ENCODE peak calls at places on chromosomes 7 and 10, in four cellular contexts. One of them, this sample, is unnamed.

GRCh38 chr7:142882338-142882678 is 3.2 kb downstream of the TRPV6 start:
- DNase-seq in HepG2: no peak
- DNase-seq in K562: no peak
- DNase-seq in GM12878: no peak
- DNase-seq in this sample: no peak

GRCh38 chr7:148485618-148486017 is 104.9 kb upstream of the C7orf33 start:
- DNase-seq in HepG2: no peak
- DNase-seq in GM12878: no peak
- DNase-seq in K562: no peak
- DNase-seq in this sample: no peak

GRCh38 chr10:12194752-12195271 is 879 bp downstream of the NUDT5 start:
- DNase-seq in GM12878: no peak
- DNase-seq in K562: no peak
- DNase-seq in HepG2: no peak
- DNase-seq in this sample: peak

GRCh38 chr10:79948976-79949722 is at the start of gene SFTPD:
- DNase-seq in K562: no peak
- DNase-seq in GM12878: no peak
- DNase-seq in HepG2: no peak
- DNase-seq in this sample: no peak

GRCh38 chr10:98323221-98324164 is 55.5 kb upstream of the LOXL4 start:
- DNase-seq in GM12878: no peak
- DNase-seq in K562: peak
- DNase-seq in HepG2: peak
- DNase-seq in this sample: no peak

GRCh38 chr10:103613616-103614015 is 120.1 kb downstream of the NEURL1 start:
- DNase-seq in HepG2: no peak
- DNase-seq in K562: no peak
- DNase-seq in GM12878: no peak
- DNase-seq in this sample: no peak

GRCh38 chr7:78207262-78207661 is 408.7 kb downstream of the PHTF2 start:
- DNase-seq in GM12878: no peak
- DNase-seq in K562: no peak
- DNase-seq in HepG2: no peak
- DNase-seq in this sample: no peak

GRCh38 chr7:135914346-135914745 is 62.8 kb downstream of the MTPN start:
- DNase-seq in HepG2: no peak
- DNase-seq in K562: no peak
- DNase-seq in GM12878: no peak
- DNase-seq in this sample: no peak

GRCh38 chr7:74000489-74001149 is 27.4 kb upstream of the ELN start:
- DNase-seq in HepG2: no peak
- DNase-seq in K562: no peak
- DNase-seq in GM12878: no peak
- DNase-seq in this sample: no peak

GRCh38 chr10:114635797-114636550 is 22.1 kb downstream of the ABLIM1 start:
- DNase-seq in HepG2: no peak
- DNase-seq in GM12878: no peak
- DNase-seq in K562: no peak
- DNase-seq in this sample: no peak

GRCh38 chr7:25805027-25805687 is 346.8 kb upstream of the NFE2L3 start:
- DNase-seq in K562: no peak
- DNase-seq in GM12878: no peak
- DNase-seq in HepG2: no peak
- DNase-seq in this sample: no peak

GRCh38 chr10:118958984-118959916 is 70.3 kb upstream of the NANOS1 start:
- DNase-seq in GM12878: no peak
- DNase-seq in HepG2: no peak
- DNase-seq in K562: peak
- DNase-seq in this sample: no peak

GRCh38 chr10:22837771-22838170 is 90.1 kb upstream of the ARMC3 start:
- DNase-seq in GM12878: no peak
- DNase-seq in K562: no peak
- DNase-seq in HepG2: no peak
- DNase-seq in this sample: no peak

GRCh38 chr7:157320607-157320979 is 16.2 kb upstream of the DNAJB6 start:
- DNase-seq in HepG2: no peak
- DNase-seq in GM12878: no peak
- DNase-seq in K562: no peak
- DNase-seq in this sample: no peak

GRCh38 chr7:43716598-43716997 is 12.7 kb downstream of the COA1 start:
- DNase-seq in GM12878: no peak
- DNase-seq in HepG2: no peak
- DNase-seq in K562: no peak
- DNase-seq in this sample: no peak

GRCh38 chr7:122299935-122300606 is 4.5 kb downstream of the FEZF1 start:
- DNase-seq in GM12878: no peak
- DNase-seq in K562: no peak
- DNase-seq in HepG2: no peak
- DNase-seq in this sample: peak

GRCh38 chr10:95178266-95178665 is 15.8 kb upstream of the ACSM6 start:
- DNase-seq in HepG2: peak
- DNase-seq in GM12878: no peak
- DNase-seq in K562: no peak
- DNase-seq in this sample: no peak

GRCh38 chr10:61138728-61139127 is 194.7 kb upstream of the RHOBTB1 start:
- DNase-seq in K562: no peak
- DNase-seq in HepG2: no peak
- DNase-seq in GM12878: no peak
- DNase-seq in this sample: no peak

GRCh38 chr10:77919713-77920108 is 6.8 kb downstream of the DLG5 start:
- DNase-seq in K562: peak
- DNase-seq in GM12878: no peak
- DNase-seq in HepG2: peak
- DNase-seq in this sample: no peak

GRCh38 chr7:129367700-129368388 is 66.4 kb upstream of the STRIP2 start:
- DNase-seq in GM12878: peak
- DNase-seq in HepG2: peak
- DNase-seq in K562: peak
- DNase-seq in this sample: peak
- TF ChIP-seq TCF7 in GM12878: peak
- TF ChIP-seq TCF7 in HepG2: no peak
- TF ChIP-seq TCF7 in K562: peak
- TF ChIP-seq TCF7 in this sample: no peak

DNA sequence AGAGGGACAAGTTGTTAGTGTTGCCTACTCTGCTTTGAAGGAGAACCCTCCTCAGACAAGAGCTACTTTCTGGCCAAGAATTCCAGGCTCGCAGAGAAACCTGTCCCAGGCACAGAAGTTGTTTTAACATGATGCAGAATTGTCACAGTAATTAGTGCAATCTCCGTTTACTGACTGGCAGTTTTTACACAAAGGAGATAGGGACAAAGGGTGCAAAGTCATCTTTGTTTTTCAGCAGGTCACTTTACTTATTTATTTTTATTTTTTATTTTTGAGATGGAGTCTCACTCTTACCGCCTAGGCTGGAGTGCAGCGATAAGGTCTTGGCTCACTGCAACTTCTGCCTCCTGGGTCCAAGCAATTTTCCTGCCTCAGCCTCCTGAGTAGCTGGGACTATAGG is 12.3 kb downstream of the TCF7L2 start:
- DNase-seq in GM12878: no peak
- DNase-seq in K562: no peak
- DNase-seq in HepG2: no peak
- DNase-seq in this sample: no peak
- TF ChIP-seq TCF7 in GM12878: no peak
- TF ChIP-seq TCF7 in K562: no peak
- TF ChIP-seq TCF7 in HepG2: no peak
- TF ChIP-seq TCF7 in this sample: no peak

DNA sequence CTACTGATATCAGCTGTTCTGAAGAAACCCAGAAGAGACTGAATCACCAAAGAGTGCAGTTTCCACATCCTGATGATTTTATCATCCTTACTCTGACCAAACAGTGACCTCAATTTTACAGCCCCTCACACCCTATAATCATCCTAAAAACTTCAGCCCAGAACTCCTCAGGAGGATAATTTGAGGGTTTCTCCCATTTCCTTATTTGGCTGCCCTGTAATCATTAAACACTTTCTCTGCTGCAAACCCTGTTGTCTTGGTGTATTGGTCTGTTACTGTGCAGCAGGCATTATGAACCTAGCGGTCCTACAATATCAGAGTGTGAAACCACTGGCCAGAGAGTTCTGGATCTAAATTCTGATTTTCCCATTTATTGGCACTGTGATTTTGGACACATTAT is 141.7 kb downstream of the PCLO start:
- DNase-seq in K562: no peak
- DNase-seq in HepG2: no peak
- DNase-seq in GM12878: no peak
- DNase-seq in this sample: no peak
- TF ChIP-seq TCF7 in K562: no peak
- TF ChIP-seq TCF7 in HepG2: no peak
- TF ChIP-seq TCF7 in GM12878: no peak
- TF ChIP-seq TCF7 in this sample: no peak

GRCh38 chr10:21084700-21085099 is 187.6 kb upstream of the NEBL start:
- DNase-seq in GM12878: peak
- DNase-seq in HepG2: no peak
- DNase-seq in K562: no peak
- DNase-seq in this sample: no peak
- TF ChIP-seq TCF7 in GM12878: no peak
- TF ChIP-seq TCF7 in HepG2: no peak
- TF ChIP-seq TCF7 in K562: no peak
- TF ChIP-seq TCF7 in this sample: no peak

GRCh38 chr10:109993551-109993950 is 14.2 kb upstream of the ADD3 start:
- DNase-seq in HepG2: no peak
- DNase-seq in GM12878: no peak
- DNase-seq in K562: no peak
- DNase-seq in this sample: no peak
- TF ChIP-seq TCF7 in HepG2: no peak
- TF ChIP-seq TCF7 in GM12878: no peak
- TF ChIP-seq TCF7 in K562: no peak
- TF ChIP-seq TCF7 in this sample: no peak

GRCh38 chr10:126226205-126226604 is 162.1 kb downstream of the ADAM12 start:
- DNase-seq in HepG2: no peak
- DNase-seq in K562: no peak
- DNase-seq in GM12878: no peak
- DNase-seq in this sample: no peak

GRCh38 chr10:126224967-126225671 is 163.2 kb downstream of the ADAM12 start:
- DNase-seq in GM12878: no peak
- DNase-seq in K562: no peak
- DNase-seq in HepG2: no peak
- DNase-seq in this sample: no peak

GRCh38 chr10:126226988-126227761 is 161.1 kb downstream of the ADAM12 start:
- DNase-seq in GM12878: no peak
- DNase-seq in HepG2: no peak
- DNase-seq in K562: no peak
- DNase-seq in this sample: no peak

GRCh38 chr10:126223512-126224067 is 164.7 kb downstream of the ADAM12 start:
- DNase-seq in HepG2: no peak
- DNase-seq in GM12878: no peak
- DNase-seq in K562: no peak
- DNase-seq in this sample: no peak

DNA sequence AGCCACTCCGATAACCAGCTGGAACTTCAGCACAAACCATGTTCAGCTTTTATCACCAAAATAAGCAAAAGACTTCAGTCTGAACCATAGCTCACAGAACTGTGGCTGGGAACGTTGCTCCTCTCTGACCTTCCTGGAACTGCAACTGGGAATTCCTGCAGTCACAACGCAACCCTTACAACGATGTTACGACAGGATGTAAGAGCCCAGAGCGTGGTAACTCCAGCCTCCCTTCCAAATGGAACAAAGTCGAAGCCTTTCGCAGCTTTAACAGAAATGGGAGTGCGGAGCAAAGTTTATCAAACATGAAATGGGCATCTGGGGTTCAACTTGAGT is 162.6 kb downstream of the ADAM12 start:
- DNase-seq in HepG2: no peak
- DNase-seq in K562: no peak
- DNase-seq in GM12878: no peak
- DNase-seq in this sample: no peak
- TF ChIP-seq TCF7 in HepG2: no peak
- TF ChIP-seq TCF7 in K562: no peak
- TF ChIP-seq TCF7 in GM12878: no peak
- TF ChIP-seq TCF7 in this sample: no peak